ENCODE peak calls at places on chromosomes 7 and 10, in eight cellular contexts. D, E, L, Z, H, S, I and F are unnamed samples.

GRCh38 chr10:125161570-125162139 is 1.3 kb upstream of the CTBP2 start:
- DNase-seq in D (no peak), E (no peak), L (peak; percentile 29), Z (peak; percentile 90), H (peak; percentile 60), S (no peak), I (no peak), F (no peak)

GRCh38 chr10:7401782-7402181 is 9.1 kb downstream of the SFMBT2 start:
- DNase-seq in D (no peak), E (no peak), L (no peak), Z (no peak), H (no peak), S (no peak), I (no peak), F (no peak)

GRCh38 chr7:93053946-93054943 is 63.5 kb downstream of the SAMD9 start:
- DNase-seq in D (no peak), E (no peak), L (no peak), Z (no peak), H (no peak), S (no peak), I (no peak), F (no peak)

GRCh38 chr7:46288010-46288409 is 366.9 kb upstream of the IGFBP3 start:
- DNase-seq in D (no peak), E (no peak), L (no peak), Z (no peak), H (no peak), S (no peak), I (no peak), F (no peak)

GRCh38 chr7:89826574-89826973 is 327.7 kb upstream of the STEAP1 start:
- DNase-seq in D (no peak), E (no peak), L (no peak), Z (no peak), H (no peak), S (no peak), I (no peak), F (no peak)

GRCh38 chr10:8193546-8193945 is 139.1 kb downstream of the GATA3 start:
- DNase-seq in D (no peak), E (no peak), L (no peak), Z (no peak), H (no peak), S (no peak), I (no peak), F (no peak)

GRCh38 chr10:100982916-100983830 is 4.1 kb downstream of the MRPL43 start:
- DNase-seq in D (no peak), E (no peak), L (no peak), Z (peak; percentile 77), H (peak; percentile 24), S (peak; percentile 1), I (no peak), F (no peak)

GRCh38 chr7:74474271-74474865 is 20.7 kb downstream of the GTF2IRD1 start:
- DNase-seq in D (no peak), E (no peak), L (no peak), Z (no peak), H (no peak), S (no peak), I (no peak), F (no peak)

GRCh38 chr10:132875435-132875834 is 66.9 kb downstream of the CFAP46 start:
- DNase-seq in D (no peak), E (no peak), L (no peak), Z (no peak), H (no peak), S (no peak), I (no peak), F (no peak)

GRCh38 chr10:22245567-22245966 is 27.8 kb upstream of the EBLN1 start:
- DNase-seq in D (no peak), E (no peak), L (no peak), Z (no peak), H (no peak), S (no peak), I (no peak), F (peak; percentile 19)

GRCh38 chr10:59708816-59709471 is 706 bp downstream of the SLC16A9 start:
- DNase-seq in D (peak; percentile 49), E (peak; percentile 36), L (peak; percentile 16), Z (peak; percentile 86), H (peak; percentile 60), S (peak; percentile 6), I (peak; percentile 57), F (no peak)

GRCh38 chr10:61987951-61988379 is 86.5 kb downstream of the ARID5B start:
- DNase-seq in D (no peak), E (no peak), L (no peak), Z (no peak), H (no peak), S (no peak), I (peak; percentile 68), F (no peak)

GRCh38 chr10:43865275-43866135 is 216.8 kb upstream of the ZNF32 start:
- DNase-seq in D (no peak), E (no peak), L (no peak), Z (no peak), H (peak; percentile 47), S (no peak), I (no peak), F (no peak)

GRCh38 chr7:128078309-128078708 is 47.1 kb upstream of the LRRC4 start:
- DNase-seq in D (no peak), E (no peak), L (no peak), Z (no peak), H (no peak), S (no peak), I (no peak), F (no peak)

GRCh38 chr10:5887029-5887428 is 2.7 kb downstream of the ANKRD16 start:
- DNase-seq in D (no peak), E (no peak), L (no peak), Z (no peak), H (no peak), S (no peak), I (no peak), F (no peak)

GRCh38 chr7:90629306-90629918 is 33.3 kb downstream of the CDK14 start:
- DNase-seq in D (peak; percentile 65), E (no peak), L (no peak), Z (no peak), H (no peak), S (peak; percentile 38), I (peak; percentile 47), F (no peak)

GRCh38 chr7:41570766-41571165 is 132.1 kb downstream of the INHBA start:
- DNase-seq in D (no peak), E (no peak), L (no peak), Z (no peak), H (no peak), S (no peak), I (no peak), F (no peak)

GRCh38 chr7:12570148-12570528 is 382 bp upstream of the SCIN start:
- DNase-seq in D (no peak), E (no peak), L (no peak), Z (no peak), H (no peak), S (no peak), I (peak; percentile 19), F (no peak)

GRCh38 chr10:20457656-20458055 is 439.5 kb downstream of the NEBL start:
- DNase-seq in D (no peak), E (no peak), L (no peak), Z (no peak), H (no peak), S (no peak), I (no peak), F (no peak)

DNA sequence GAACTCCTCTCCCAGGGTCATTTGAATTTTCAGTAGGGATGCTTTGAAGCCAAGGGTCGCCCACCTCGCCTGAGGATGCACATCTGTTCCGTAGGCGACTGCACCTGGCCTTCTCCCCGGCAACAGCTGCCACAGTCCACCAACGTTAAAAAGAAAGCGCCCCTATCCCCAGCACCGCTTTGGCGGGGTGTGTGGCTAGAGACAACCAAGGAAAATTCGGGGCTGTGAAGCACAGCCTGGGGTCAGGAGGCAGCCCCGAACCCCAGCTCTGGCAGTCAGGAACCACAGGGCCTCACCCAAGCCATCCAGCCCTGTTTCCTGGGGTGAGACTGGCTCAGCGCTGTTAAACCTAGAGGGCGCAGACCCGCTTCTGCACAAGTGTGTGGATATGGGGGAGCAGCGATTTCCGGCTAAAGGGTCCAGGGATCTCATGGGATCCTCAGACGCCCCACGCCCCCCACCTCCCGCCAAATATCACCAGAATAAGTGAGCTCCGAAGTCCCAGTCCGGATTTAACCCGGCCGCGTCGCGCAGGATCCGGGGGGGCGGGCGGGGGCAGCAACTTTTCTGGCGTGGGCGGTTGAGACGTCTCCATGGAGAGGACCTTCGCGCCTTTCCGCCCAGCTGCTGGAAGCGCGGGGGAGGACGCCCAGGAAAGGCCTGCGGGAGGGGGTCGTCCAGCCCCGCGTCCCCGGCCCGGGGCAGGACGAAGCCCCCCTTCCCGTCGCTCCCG is 821 bp downstream of the ZC3HAV1L start:
- DNase-seq in D (peak; percentile 53), E (no peak), L (peak; percentile 42), Z (no peak), H (peak; percentile 70), S (peak; percentile 56), I (peak; percentile 75), F (no peak)
- TF ChIP-seq CTCF in D (no peak), E (no peak), L (no peak), Z (no peak), H (no peak), S (no peak), I (peak; percentile 17), F (no peak)

GRCh38 chr7:42618649-42619315 is 293.1 kb downstream of the C7orf25 start:
- DNase-seq in D (no peak), E (no peak), L (no peak), Z (no peak), H (no peak), S (no peak), I (no peak), F (no peak)
- TF ChIP-seq CTCF in D (no peak), E (no peak), L (no peak), Z (no peak), H (no peak), S (no peak), I (no peak), F (no peak)

GRCh38 chr10:74738985-74739567 is 87.3 kb upstream of the KAT6B start:
- DNase-seq in D (no peak), E (no peak), L (no peak), Z (no peak), H (no peak), S (no peak), I (peak; percentile 61), F (no peak)
- TF ChIP-seq CTCF in D (no peak), E (no peak), L (no peak), Z (no peak), H (no peak), S (peak; percentile 42), I (peak; percentile 25), F (no peak)

GRCh38 chr10:32266566-32266965 is 80.4 kb downstream of the EPC1 start:
- DNase-seq in D (no peak), E (no peak), L (no peak), Z (no peak), H (no peak), S (no peak), I (no peak), F (no peak)

GRCh38 chr10:32266979-32267378 is 80.0 kb downstream of the EPC1 start:
- DNase-seq in D (no peak), E (no peak), L (no peak), Z (peak; percentile 13), H (no peak), S (no peak), I (no peak), F (no peak)

GRCh38 chr10:32271617-32272016 is 75.3 kb downstream of the EPC1 start:
- DNase-seq in D (no peak), E (no peak), L (no peak), Z (no peak), H (no peak), S (no peak), I (no peak), F (peak; percentile 7)

GRCh38 chr10:32265756-32266155 is 81.2 kb downstream of the EPC1 start:
- DNase-seq in D (no peak), E (no peak), L (no peak), Z (no peak), H (no peak), S (no peak), I (no peak), F (no peak)

GRCh38 chr10:32269343-32270100 is 77.4 kb downstream of the EPC1 start:
- DNase-seq in D (no peak), E (no peak), L (no peak), Z (no peak), H (no peak), S (no peak), I (no peak), F (no peak)
- TF ChIP-seq CTCF in D (no peak), E (no peak), L (no peak), Z (no peak), H (no peak), S (no peak), I (no peak), F (no peak)